ENCODE peak calls at places on chromosomes 2 and 18, in seven cellular contexts. N is endothelial cell of umbilical vein, G is lower lobe of right lung, M is mammary epithelial cell, A is choroid plexus epithelial cell, L is Caco-2, X is GM06990. Y is an unnamed sample.

GRCh38 chr18:23779696-23780303 is 90.5 kb downstream of the LAMA3 start:
- DNase-seq in X (no peak), N (no peak), M (no peak), A (peak), L (peak), G (no peak), Y (peak)

GRCh38 chr18:75209129-75209951 is at the start of gene PTGR3:
- DNase-seq in L (peak), G (peak), X (peak), M (peak), N (peak), A (peak), Y (peak)

GRCh38 chr2:236679906-236680305 is 110.3 kb downstream of the ACKR3 start:
- DNase-seq in M (peak), X (no peak), A (peak), G (no peak), N (no peak), L (no peak), Y (peak)

GRCh38 chr2:136327162-136327852 is 209.4 kb upstream of the CXCR4 start:
- DNase-seq in M (no peak), A (peak), L (no peak), G (no peak), X (peak), N (peak), Y (peak)

GRCh38 chr2:231514951-231515297 is 15.3 kb downstream of the NMUR1 start:
- DNase-seq in L (no peak), N (no peak), G (no peak), A (no peak), M (no peak), X (no peak), Y (no peak)

GRCh38 chr2:115483631-115484030 is 1041.2 kb downstream of the DPP10 start:
- DNase-seq in L (no peak), A (no peak), X (no peak), M (no peak), N (no peak), G (no peak), Y (no peak)

GRCh38 chr18:80245781-80246655 is 1.3 kb downstream of the PARD6G start:
- DNase-seq in X (no peak), A (no peak), M (peak), N (no peak), L (no peak), G (no peak), Y (no peak)

GRCh38 chr2:55017880-55018279 is 32.4 kb downstream of the RTN4 start:
- DNase-seq in N (no peak), M (no peak), G (no peak), A (no peak), L (no peak), X (no peak), Y (no peak)

GRCh38 chr2:225272173-225272572 is 127.3 kb upstream of the NYAP2 start:
- DNase-seq in X (no peak), A (no peak), M (peak), N (no peak), L (no peak), G (no peak), Y (no peak)

GRCh38 chr2:40466332-40466731 is 14.4 kb upstream of the SLC8A1 start:
- DNase-seq in L (no peak), N (no peak), G (no peak), A (no peak), X (no peak), M (no peak), Y (no peak)

GRCh38 chr18:48328473-48329205 is 80.5 kb downstream of the ZBTB7C start:
- DNase-seq in A (peak), N (no peak), L (no peak), X (no peak), M (peak), G (no peak), Y (peak)

GRCh38 chr2:176763871-176764404 is 448.7 kb upstream of the HNRNPA3 start:
- DNase-seq in M (no peak), N (no peak), G (no peak), L (no peak), A (no peak), X (peak), Y (no peak)

GRCh38 chr2:112138143-112139032 is at the start of gene FBLN7:
- DNase-seq in L (peak), M (no peak), A (peak), G (no peak), X (no peak), N (no peak), Y (no peak)

GRCh38 chr2:58110765-58111164 is 64.2 kb downstream of the VRK2 start:
- DNase-seq in A (no peak), L (peak), G (no peak), N (no peak), M (no peak), X (no peak), Y (no peak)
- TF ChIP-seq CTCF in A (no peak), L (no peak), G (no peak), N (no peak), M (no peak), X (peak), Y (no peak)

DNA sequence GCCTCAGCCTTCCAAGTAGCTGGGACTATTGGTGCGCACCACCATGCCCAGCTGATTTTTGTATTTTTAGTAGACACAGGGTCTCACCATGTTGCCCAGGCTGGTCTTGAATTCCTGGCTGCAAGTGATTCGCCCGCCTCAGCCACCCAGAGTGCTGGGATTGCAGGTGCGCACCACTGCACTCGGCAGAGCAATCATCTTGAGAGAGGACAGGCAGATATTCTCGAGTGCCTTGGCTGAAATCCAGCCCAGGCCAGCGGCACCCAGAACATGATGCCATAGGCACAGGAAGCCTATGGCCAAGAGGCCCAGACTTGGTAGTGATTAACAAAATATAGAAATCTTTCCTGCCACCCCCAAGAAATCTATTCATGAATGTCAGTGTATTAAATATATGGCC is 58.0 kb upstream of the PEX13 start:
- DNase-seq in L (no peak), X (no peak), N (no peak), G (no peak), M (no peak), A (no peak), Y (no peak)
- H3K4me3 ChIP-seq in L (no peak), X (no peak), N (no peak), G (no peak), M (no peak), A (no peak), Y (no peak)

GRCh38 chr2:234147335-234147861 is 96.9 kb downstream of the SPP2 start:
- DNase-seq in X (no peak), G (no peak), N (no peak), A (no peak), L (no peak), M (no peak), Y (no peak)

GRCh38 chr2:234146087-234146826 is 95.8 kb downstream of the SPP2 start:
- DNase-seq in G (no peak), N (peak), M (peak), L (no peak), A (peak), X (no peak), Y (peak)

GRCh38 chr2:234142530-234142929 is 92.0 kb downstream of the SPP2 start:
- DNase-seq in A (no peak), X (no peak), N (no peak), G (no peak), M (no peak), L (no peak), Y (no peak)

GRCh38 chr2:234145057-234145456 is 94.6 kb downstream of the SPP2 start:
- DNase-seq in X (no peak), M (no peak), N (no peak), G (no peak), A (no peak), L (no peak), Y (no peak)

DNA sequence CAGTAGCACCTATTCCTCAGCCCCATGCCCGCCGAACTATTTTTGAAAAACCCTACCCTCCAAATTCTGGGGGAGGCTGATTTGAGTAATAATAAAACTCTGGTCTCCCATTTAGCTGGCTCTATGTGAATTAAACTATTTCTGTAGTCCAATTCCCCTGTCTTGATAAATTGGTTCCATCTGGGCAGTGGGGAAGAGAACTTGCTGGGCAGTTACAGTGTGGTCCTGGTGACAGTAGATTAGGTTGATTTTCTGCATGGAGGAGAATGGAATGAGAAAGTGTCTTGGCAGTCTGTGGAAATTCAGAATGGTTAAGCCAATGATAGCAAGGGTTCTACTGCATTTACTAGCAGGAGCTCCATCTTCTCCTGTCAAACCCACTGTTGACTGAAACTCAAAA is 95.0 kb downstream of the SPP2 start:
- DNase-seq in G (no peak), M (no peak), L (no peak), A (no peak), N (no peak), X (no peak), Y (no peak)
- TF ChIP-seq CTCF in G (no peak), M (no peak), L (no peak), A (no peak), N (no peak), X (no peak), Y (no peak)

DNA sequence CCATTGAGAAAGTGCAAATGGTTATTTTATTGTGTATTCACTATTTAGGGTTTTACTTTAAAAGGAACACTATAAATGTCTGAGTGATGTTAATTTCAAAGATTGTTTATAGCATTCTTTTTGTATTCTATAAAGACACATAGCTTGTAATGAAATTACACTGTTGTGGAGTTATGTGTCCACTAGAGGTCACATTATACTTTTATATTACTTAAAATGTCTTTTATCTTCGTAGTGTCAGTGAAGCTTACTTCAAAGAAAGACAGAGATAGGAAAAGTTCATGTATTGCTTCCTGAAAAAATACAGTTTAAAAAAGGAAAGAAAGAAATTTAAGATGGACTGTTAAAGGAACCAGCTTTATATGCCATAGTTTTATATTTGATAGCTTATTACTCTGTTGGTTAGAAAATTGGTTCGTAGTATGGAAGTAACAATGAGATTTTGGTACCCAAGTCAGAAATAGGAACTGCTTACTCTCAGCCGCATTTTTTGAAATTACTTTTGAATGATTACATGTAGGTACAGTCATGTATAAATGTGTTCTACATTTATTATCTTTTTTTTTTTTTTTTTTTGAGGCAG is 20.5 kb downstream of the APLF start:
- DNase-seq in N (peak), G (no peak), M (peak), A (peak), X (no peak), L (no peak), Y (peak)
- H3K4me3 ChIP-seq in N (no peak), G (no peak), M (no peak), A (no peak), X (no peak), L (no peak), Y (no peak)

GRCh38 chr2:113889471-113890252 is at the start of gene ACTR3:
- DNase-seq in X (peak), N (peak), L (peak), G (peak), M (peak), A (peak), Y (peak)
- TF ChIP-seq CTCF in X (peak), N (peak), L (no peak), G (no peak), M (no peak), A (peak), Y (no peak)

GRCh38 chr2:72090781-72091482 is 56.7 kb downstream of the CYP26B1 start:
- DNase-seq in A (no peak), N (no peak), X (no peak), M (no peak), G (no peak), L (no peak), Y (no peak)

GRCh38 chr2:72089537-72089936 is 58.1 kb downstream of the CYP26B1 start:
- DNase-seq in L (no peak), N (no peak), A (no peak), M (no peak), X (no peak), G (no peak), Y (no peak)

GRCh38 chr2:72089028-72089427 is 58.6 kb downstream of the CYP26B1 start:
- DNase-seq in M (no peak), L (no peak), N (no peak), G (no peak), A (no peak), X (no peak), Y (no peak)

GRCh38 chr2:72092099-72092498 is 55.6 kb downstream of the CYP26B1 start:
- DNase-seq in X (no peak), A (peak), G (no peak), N (no peak), M (peak), L (no peak), Y (no peak)

GRCh38 chr2:72090271-72090720 is 57.4 kb downstream of the CYP26B1 start:
- DNase-seq in A (no peak), M (no peak), N (no peak), X (no peak), G (no peak), L (no peak), Y (no peak)
- H3K4me3 ChIP-seq in A (no peak), M (no peak), N (no peak), X (no peak), G (no peak), L (no peak), Y (no peak)

GRCh38 chr2:109080109-109080508 is 48.9 kb upstream of the SH3RF3 start:
- DNase-seq in L (no peak), A (no peak), N (no peak), M (no peak), G (no peak), X (no peak), Y (no peak)

GRCh38 chr2:109081374-109081773 is 47.6 kb upstream of the SH3RF3 start:
- DNase-seq in A (no peak), N (no peak), L (no peak), G (no peak), X (no peak), M (no peak), Y (no peak)

GRCh38 chr2:109083771-109084170 is 45.2 kb upstream of the SH3RF3 start:
- DNase-seq in L (no peak), X (no peak), G (no peak), M (no peak), N (no peak), A (no peak), Y (no peak)

GRCh38 chr2:109084341-109084740 is 44.7 kb upstream of the SH3RF3 start:
- DNase-seq in A (no peak), X (no peak), G (no peak), L (no peak), N (no peak), M (no peak), Y (no peak)

DNA sequence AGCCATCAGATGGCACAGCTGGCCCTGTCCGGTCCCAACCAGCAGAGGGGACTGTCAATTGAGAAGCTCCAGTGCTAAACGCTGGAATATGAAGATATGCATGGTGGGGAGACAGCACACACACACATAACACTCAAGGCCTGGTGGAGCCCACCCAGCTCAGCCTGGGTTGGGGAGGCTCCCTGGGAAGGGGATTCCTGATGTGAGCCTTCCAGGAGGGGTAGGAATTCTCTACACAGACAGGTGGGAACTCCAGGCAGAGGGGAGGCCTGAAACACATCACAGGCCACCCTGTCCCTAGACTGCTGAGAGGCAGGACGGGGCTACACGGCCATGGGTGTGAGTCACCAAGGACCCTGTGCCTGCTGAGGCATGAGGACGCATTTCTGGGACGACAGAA is 49.4 kb upstream of the SH3RF3 start:
- DNase-seq in N (no peak), X (no peak), L (no peak), G (no peak), M (no peak), A (no peak), Y (no peak)
- TF ChIP-seq CTCF in N (no peak), X (no peak), L (no peak), G (no peak), M (no peak), A (no peak), Y (no peak)